ENCODE peak calls at places on chromosomes 7 and 10, in four cellular contexts. One of them, this sample, is unnamed.

GRCh38 chr10:3142146-3142875 is 30.3 kb downstream of the PITRM1 start:
- DNase-seq in AG09319: no peak
- DNase-seq in left ventricle myocardium superior: no peak
- DNase-seq in NCI-H1092 treated with DMSO at 0.1 percent for 48 hours: no peak
- DNase-seq in this sample: no peak

GRCh38 chr7:118080947-118081346 is 103.0 kb upstream of the LSM8 start:
- DNase-seq in NCI-H1092 treated with DMSO at 0.1 percent for 48 hours: no peak
- DNase-seq in AG09319: no peak
- DNase-seq in left ventricle myocardium superior: no peak
- DNase-seq in this sample: peak

GRCh38 chr10:50470798-50471582 is 152.8 kb downstream of the SGMS1 start:
- DNase-seq in left ventricle myocardium superior: no peak
- DNase-seq in NCI-H1092 treated with DMSO at 0.1 percent for 48 hours: no peak
- DNase-seq in AG09319: peak
- DNase-seq in this sample: peak

GRCh38 chr10:74502963-74503608 is 323.3 kb upstream of the KAT6B start:
- DNase-seq in NCI-H1092 treated with DMSO at 0.1 percent for 48 hours: no peak
- DNase-seq in AG09319: no peak
- DNase-seq in left ventricle myocardium superior: no peak
- DNase-seq in this sample: no peak

GRCh38 chr10:49039409-49039808 is 75.9 kb downstream of the VSTM4 start:
- DNase-seq in NCI-H1092 treated with DMSO at 0.1 percent for 48 hours: no peak
- DNase-seq in left ventricle myocardium superior: no peak
- DNase-seq in AG09319: no peak
- DNase-seq in this sample: no peak

GRCh38 chr7:129431911-129432643 is 2.2 kb upstream of the STRIP2 start:
- DNase-seq in AG09319: no peak
- DNase-seq in NCI-H1092 treated with DMSO at 0.1 percent for 48 hours: no peak
- DNase-seq in left ventricle myocardium superior: no peak
- DNase-seq in this sample: no peak

GRCh38 chr10:58291538-58292174 is 22.7 kb downstream of the CISD1 start:
- DNase-seq in NCI-H1092 treated with DMSO at 0.1 percent for 48 hours: peak
- DNase-seq in left ventricle myocardium superior: no peak
- DNase-seq in AG09319: no peak
- DNase-seq in this sample: no peak

GRCh38 chr7:142637240-142637639 is 112.0 kb upstream of the PRSS1 start:
- DNase-seq in left ventricle myocardium superior: no peak
- DNase-seq in AG09319: no peak
- DNase-seq in NCI-H1092 treated with DMSO at 0.1 percent for 48 hours: no peak
- DNase-seq in this sample: no peak

GRCh38 chr7:70456729-70457128 is 675.2 kb upstream of the GALNT17 start:
- DNase-seq in AG09319: no peak
- DNase-seq in NCI-H1092 treated with DMSO at 0.1 percent for 48 hours: no peak
- DNase-seq in left ventricle myocardium superior: no peak
- DNase-seq in this sample: no peak

GRCh38 chr7:42029405-42029804 is 207.6 kb downstream of the GLI3 start:
- DNase-seq in NCI-H1092 treated with DMSO at 0.1 percent for 48 hours: no peak
- DNase-seq in left ventricle myocardium superior: no peak
- DNase-seq in AG09319: no peak
- DNase-seq in this sample: no peak

GRCh38 chr10:100662067-100662466 is 83.3 kb upstream of the PAX2 start:
- DNase-seq in left ventricle myocardium superior: no peak
- DNase-seq in NCI-H1092 treated with DMSO at 0.1 percent for 48 hours: no peak
- DNase-seq in AG09319: no peak
- DNase-seq in this sample: no peak

GRCh38 chr10:23081891-23082290 is 13.5 kb upstream of the MSRB2 start:
- DNase-seq in AG09319: no peak
- DNase-seq in NCI-H1092 treated with DMSO at 0.1 percent for 48 hours: no peak
- DNase-seq in left ventricle myocardium superior: no peak
- DNase-seq in this sample: no peak